ENCODE peak calls at places on chromosomes 3 and 15, in ten cellular contexts. Q, M, V, A, O, N, E, D, T and B are unnamed samples. For H3K4me1, the result is how much of the 10 kb centered on the place peaks cover.

GRCh38 chr3:143287403-143287802 is 167.8 kb downstream of the CHST2 start:
- DNase-seq in Q (no peak), M (no peak), V (no peak), A (no peak), O (no peak), N (no peak), E (peak), D (no peak), T (no peak), B (no peak)

GRCh38 chr15:55743615-55743978 is 645 bp upstream of the PRTG start:
- DNase-seq in Q (no peak), M (no peak), V (no peak), A (no peak), O (no peak), N (no peak), E (no peak), D (no peak), T (no peak), B (no peak)

GRCh38 chr3:60752800-60753199 is 498.5 kb downstream of the FHIT start:
- DNase-seq in Q (peak), M (no peak), V (no peak), A (no peak), O (no peak), N (no peak), E (no peak), D (no peak), T (no peak), B (no peak)

GRCh38 chr3:113094514-113094913 is 103.7 kb downstream of the GTPBP8 start:
- DNase-seq in Q (no peak), M (no peak), V (no peak), A (no peak), O (no peak), N (no peak), E (no peak), D (no peak), T (no peak), B (no peak)

GRCh38 chr15:24954783-24955548 is at the start of the genes SNRPN and SNURF:
- DNase-seq in Q (peak), M (peak), V (peak), A (peak), O (peak), N (peak), E (peak), D (peak), T (peak), B (peak)

GRCh38 chr3:4320453-4320852 is 17.3 kb downstream of the SETMAR start:
- DNase-seq in Q (peak), M (no peak), V (no peak), A (no peak), O (no peak), N (no peak), E (no peak), D (no peak), T (no peak), B (no peak)

GRCh38 chr3:189839576-189839975 is 208.4 kb downstream of the TP63 start:
- DNase-seq in Q (peak), M (no peak), V (no peak), A (no peak), O (no peak), N (no peak), E (peak), D (no peak), T (no peak), B (peak)

GRCh38 chr3:121362035-121362734 is 183.6 kb downstream of the POLQ start:
- DNase-seq in Q (no peak), M (no peak), V (no peak), A (no peak), O (no peak), N (no peak), E (no peak), D (no peak), T (no peak), B (no peak)

GRCh38 chr15:71547066-71547465 is 263.3 kb upstream of the NR2E3 start:
- DNase-seq in Q (no peak), M (peak), V (no peak), A (no peak), O (no peak), N (peak), E (no peak), D (no peak), T (peak), B (no peak)

GRCh38 chr3:46898321-46899150 is 21.0 kb downstream of the PTH1R start:
- DNase-seq in Q (no peak), M (peak), V (no peak), A (no peak), O (no peak), N (peak), E (no peak), D (peak), T (no peak), B (peak)

GRCh38 chr3:62073038-62073437 is 300.3 kb downstream of the FEZF2 start:
- DNase-seq in Q (no peak), M (no peak), V (no peak), A (no peak), O (no peak), N (no peak), E (no peak), D (no peak), T (no peak), B (no peak)

GRCh38 chr3:174581551-174581950 is 277.6 kb upstream of the NAALADL2 start:
- DNase-seq in Q (no peak), M (no peak), V (no peak), A (peak), O (no peak), N (no peak), E (no peak), D (no peak), T (no peak), B (no peak)

GRCh38 chr3:45154641-45155147 is 8.5 kb upstream of the CDCP1 start:
- DNase-seq in Q (peak), M (no peak), V (no peak), A (no peak), O (no peak), N (no peak), E (peak), D (no peak), T (no peak), B (no peak)

GRCh38 chr3:193708270-193708669 is 115.3 kb downstream of the OPA1 start:
- DNase-seq in Q (no peak), M (no peak), V (no peak), A (no peak), O (no peak), N (no peak), E (no peak), D (no peak), T (no peak), B (no peak)

GRCh38 chr3:177141471-177141870 is 55.8 kb downstream of the TBL1XR1 start:
- DNase-seq in Q (no peak), M (no peak), V (no peak), A (no peak), O (no peak), N (no peak), E (no peak), D (no peak), T (no peak), B (no peak)

GRCh38 chr15:67119238-67119846 is 53.9 kb downstream of the SMAD3 start:
- DNase-seq in Q (no peak), M (no peak), V (no peak), A (no peak), O (no peak), N (no peak), E (no peak), D (no peak), T (no peak), B (no peak)

GRCh38 chr15:67120839-67121540 is 55.6 kb downstream of the SMAD3 start:
- DNase-seq in Q (peak), M (peak), V (peak), A (no peak), O (peak), N (peak), E (peak), D (peak), T (peak), B (peak)

GRCh38 chr15:67120009-67120838 is 54.8 kb downstream of the SMAD3 start:
- DNase-seq in Q (peak), M (no peak), V (no peak), A (no peak), O (no peak), N (no peak), E (no peak), D (no peak), T (no peak), B (no peak)

GRCh38 chr15:67124111-67124510 is 58.7 kb downstream of the SMAD3 start:
- DNase-seq in Q (no peak), M (no peak), V (no peak), A (no peak), O (no peak), N (no peak), E (no peak), D (no peak), T (no peak), B (no peak)

DNA sequence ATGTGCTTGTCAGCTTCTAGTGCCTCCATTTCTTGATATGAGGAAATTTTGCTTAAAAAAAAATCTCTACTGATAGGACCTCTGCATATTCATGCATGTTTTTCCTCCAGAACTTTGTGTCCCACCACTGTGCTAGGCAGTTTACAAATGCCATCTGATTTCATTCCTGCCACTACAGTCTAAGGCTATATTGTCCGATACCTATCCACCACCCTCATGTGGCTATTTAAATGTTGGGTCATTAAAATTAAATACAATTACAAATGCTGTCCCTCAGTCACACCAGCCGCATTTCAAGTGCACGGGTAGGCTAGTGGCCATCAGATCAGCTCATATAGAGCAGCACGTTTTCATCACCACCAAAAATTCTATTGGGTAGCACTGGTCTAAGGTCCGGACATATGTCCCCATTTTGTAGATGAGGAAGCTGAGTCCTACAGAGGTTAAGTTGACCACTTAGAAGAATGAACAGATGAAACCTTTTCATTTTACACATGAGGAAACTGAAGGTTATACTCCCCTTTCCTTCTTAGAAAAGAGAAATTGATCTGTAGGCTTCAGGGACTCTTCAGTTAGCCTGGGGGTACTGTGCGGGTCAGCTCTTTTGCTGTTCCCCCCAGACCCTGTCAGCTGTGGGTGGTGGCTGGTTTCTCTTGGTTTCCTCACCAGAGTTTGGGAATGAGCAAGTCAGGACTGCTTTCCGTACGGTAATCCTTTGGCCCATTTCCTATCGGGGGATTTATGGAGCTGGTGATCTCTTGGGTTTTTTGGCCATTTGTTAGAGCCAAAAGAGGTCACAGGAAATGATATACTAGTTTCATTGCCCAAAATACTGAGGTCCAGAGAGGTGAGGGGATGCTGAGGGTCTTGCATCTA is 56.6 kb downstream of the SMAD3 start:
- DNase-seq in Q (no peak), M (peak), V (no peak), A (no peak), O (no peak), N (no peak), E (no peak), D (no peak), T (no peak), B (no peak)
- H3K4me1 ChIP-seq in Q (under half), M (under half), V (half or more), A (under half), O (half or more), N (half or more), E (half or more), D (under half), T (under half), B (half or more)

DNA sequence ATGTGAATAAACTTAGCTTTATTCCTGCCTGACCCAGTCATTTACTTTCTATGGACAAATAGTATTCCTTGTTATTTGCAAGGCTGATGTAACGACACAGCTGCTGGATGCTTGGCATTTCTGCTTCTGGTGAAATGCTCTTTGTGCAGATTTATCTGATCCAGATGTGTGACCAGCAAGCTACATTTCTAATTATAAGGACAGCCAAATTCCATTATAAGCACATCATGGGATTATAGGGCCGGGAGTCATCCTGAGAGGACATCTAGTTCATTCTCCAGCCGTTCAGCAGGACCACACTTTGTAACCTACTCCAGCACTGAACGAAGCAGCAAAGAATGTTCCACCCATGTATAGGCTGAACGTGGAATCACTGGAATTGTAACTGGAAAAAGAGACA is 42.9 kb downstream of the FNDC3B start:
- DNase-seq in Q (peak), M (no peak), V (no peak), A (no peak), O (no peak), N (no peak), E (no peak), D (no peak), T (peak), B (no peak)
- H3K27ac ChIP-seq in Q (peak), M (peak), V (no peak), A (no peak), O (no peak), N (peak), E (no peak), D (no peak), T (peak), B (peak)

GRCh38 chr3:185792955-185793354 is 31.9 kb downstream of the IGF2BP2 start:
- DNase-seq in Q (no peak), M (no peak), V (no peak), A (no peak), O (no peak), N (no peak), E (no peak), D (no peak), T (no peak), B (no peak)

GRCh38 chr3:185797108-185797881 is 27.5 kb downstream of the IGF2BP2 start:
- DNase-seq in Q (no peak), M (no peak), V (no peak), A (no peak), O (no peak), N (no peak), E (no peak), D (no peak), T (no peak), B (no peak)

GRCh38 chr3:185796431-185797107 is 28.3 kb downstream of the IGF2BP2 start:
- DNase-seq in Q (peak), M (no peak), V (no peak), A (no peak), O (no peak), N (no peak), E (peak), D (no peak), T (no peak), B (no peak)

GRCh38 chr3:185793381-185793780 is 31.5 kb downstream of the IGF2BP2 start:
- DNase-seq in Q (no peak), M (no peak), V (no peak), A (no peak), O (no peak), N (no peak), E (no peak), D (no peak), T (no peak), B (no peak)

DNA sequence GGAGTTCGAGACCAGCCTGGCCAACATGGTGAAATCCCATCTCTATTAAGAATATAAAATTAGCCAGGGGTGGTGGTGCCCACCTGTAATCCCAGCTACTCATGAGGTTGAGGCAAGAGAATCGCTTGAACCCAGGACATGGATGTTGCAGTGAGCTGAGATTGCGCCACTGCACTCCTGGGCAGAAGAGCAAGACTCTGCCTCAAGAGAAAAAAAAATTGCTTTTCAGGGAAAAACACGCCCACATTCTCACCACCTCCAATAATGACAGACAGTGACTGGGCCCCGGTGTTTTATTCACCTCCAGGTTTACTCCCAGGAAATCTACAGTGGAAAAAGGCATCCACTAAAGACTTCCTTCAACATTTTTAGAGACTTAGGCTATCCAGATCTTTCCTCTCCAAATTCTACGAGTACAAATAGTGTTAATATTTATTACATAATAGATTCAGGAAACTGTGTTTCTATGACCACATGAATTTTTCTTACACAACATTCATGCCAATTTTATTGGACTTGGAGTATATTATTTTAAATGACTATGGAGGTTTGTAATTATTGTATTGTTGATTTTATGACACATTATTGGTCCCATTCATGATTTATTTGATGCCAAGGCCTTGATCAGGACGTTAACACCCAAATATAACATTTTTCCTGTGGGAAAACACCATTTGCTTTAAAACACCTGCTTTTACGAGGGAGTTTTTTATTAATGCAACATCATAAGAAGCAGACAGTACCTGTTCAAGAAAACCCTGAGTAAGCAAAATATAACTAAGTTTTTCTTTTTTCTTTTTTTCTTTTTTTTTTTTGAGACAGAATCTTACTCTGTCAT is 26.6 kb downstream of the IGF2BP2 start:
- DNase-seq in Q (no peak), M (no peak), V (no peak), A (no peak), O (no peak), N (no peak), E (peak), D (no peak), T (no peak), B (no peak)
- H3K4me1 ChIP-seq in Q (under half), M (under half), V (under half), A (under half), O (under half), N (under half), E (under half), D (under half), T (under half), B (under half)

DNA sequence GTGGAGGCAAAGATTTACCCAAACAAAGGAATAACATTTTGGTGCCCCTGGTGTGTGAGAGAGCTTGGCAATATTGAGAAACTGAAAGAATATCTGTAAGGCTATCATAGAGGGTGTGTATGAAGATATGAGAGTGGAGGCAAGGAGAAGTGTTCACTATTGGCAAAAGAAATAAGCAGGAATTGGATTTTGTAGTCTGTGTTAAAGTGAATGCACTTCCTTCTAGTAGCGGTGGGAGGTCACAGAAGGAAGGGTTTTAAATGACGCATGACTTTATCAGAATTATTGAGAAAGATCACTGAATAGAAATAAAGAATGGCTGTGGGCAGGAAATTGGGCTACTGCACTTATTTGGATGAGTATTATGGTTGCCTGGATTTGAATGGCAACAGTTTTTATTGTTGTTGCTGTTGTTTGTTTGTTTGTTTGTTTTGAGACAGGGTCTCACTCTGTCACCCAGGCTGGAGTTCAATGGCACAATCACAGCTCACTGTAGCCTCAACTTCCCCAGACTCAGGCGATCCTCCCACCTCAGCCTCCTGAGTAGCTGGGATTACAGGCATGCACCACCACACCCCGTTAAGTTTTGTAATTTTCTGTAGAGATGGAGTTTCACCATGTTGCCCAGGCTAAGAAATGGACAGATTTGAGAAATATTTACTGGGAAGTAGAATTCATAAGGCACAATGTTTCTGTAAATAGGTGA is 16.3 kb downstream of the MME start:
- DNase-seq in Q (no peak), M (no peak), V (no peak), A (no peak), O (no peak), N (no peak), E (no peak), D (no peak), T (no peak), B (no peak)
- H3K27ac ChIP-seq in Q (no peak), M (no peak), V (no peak), A (no peak), O (no peak), N (no peak), E (no peak), D (no peak), T (no peak), B (no peak)

GRCh38 chr3:132789959-132790358 is 67.8 kb upstream of the NPHP3 start:
- DNase-seq in Q (no peak), M (no peak), V (no peak), A (no peak), O (no peak), N (no peak), E (no peak), D (no peak), T (no peak), B (no peak)

GRCh38 chr3:132786890-132787289 is 64.7 kb upstream of the NPHP3 start:
- DNase-seq in Q (no peak), M (no peak), V (no peak), A (no peak), O (no peak), N (no peak), E (no peak), D (no peak), T (no peak), B (no peak)

GRCh38 chr3:132787616-132788015 is 65.4 kb upstream of the NPHP3 start:
- DNase-seq in Q (peak), M (no peak), V (no peak), A (no peak), O (peak), N (no peak), E (no peak), D (no peak), T (no peak), B (no peak)

GRCh38 chr3:132788299-132788698 is 66.1 kb upstream of the NPHP3 start:
- DNase-seq in Q (peak), M (no peak), V (no peak), A (no peak), O (peak), N (no peak), E (peak), D (no peak), T (peak), B (no peak)

DNA sequence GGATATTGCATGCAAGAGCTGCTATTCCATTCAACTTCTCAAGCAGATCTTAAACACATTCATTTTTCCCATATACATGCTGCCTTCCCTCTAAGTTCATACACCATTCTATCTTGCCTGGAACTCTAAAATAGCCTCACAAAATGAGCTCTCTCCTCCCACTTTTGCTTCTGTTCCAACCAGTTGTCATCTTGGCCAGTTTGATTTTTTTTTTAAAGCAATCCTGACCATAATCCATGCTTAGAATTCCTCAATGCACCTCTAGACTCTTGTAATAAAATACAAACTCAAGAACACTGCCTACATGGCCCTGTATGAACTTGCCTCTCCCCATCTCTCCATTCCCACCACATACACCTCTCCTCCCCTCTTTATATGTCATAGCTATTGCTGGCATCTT is 68.6 kb upstream of the NPHP3 start:
- DNase-seq in Q (no peak), M (no peak), V (no peak), A (no peak), O (no peak), N (no peak), E (no peak), D (no peak), T (no peak), B (no peak)
- H3K4me1 ChIP-seq in Q (under half), M (under half), V (under half), A (under half), O (under half), N (under half), E (under half), D (under half), T (under half), B (under half)